ENCODE peak calls at places on chromosomes 7 and 10, in seven cellular contexts. U is AG09319, E is astrocyte, H is tibial artery, D is PC-3, G is kidney epithelial cell, K is AG09309. Q is an unnamed sample.

GRCh38 chr10:62037166-62037831 is 135.8 kb downstream of the ARID5B start:
- DNase-seq in E (peak; percentile 81), H (no peak), K (no peak), U (no peak), G (no peak), D (peak; percentile 100), Q (peak; percentile 72)

GRCh38 chr10:112720178-112720577 is 229.9 kb upstream of the TCF7L2 start:
- DNase-seq in D (no peak), H (no peak), K (no peak), U (no peak), G (no peak), E (no peak), Q (no peak)

GRCh38 chr10:46550076-46550790 is 6.2 kb downstream of the GPRIN2 start:
- DNase-seq in U (no peak), E (no peak), G (no peak), D (no peak), K (no peak), H (peak; percentile 17), Q (no peak)

GRCh38 chr7:100509213-100509612 is 25.5 kb downstream of the NYAP1 start:
- DNase-seq in G (peak; percentile 7), H (no peak), U (peak; percentile 24), K (peak; percentile 42), E (peak; percentile 78), D (no peak), Q (peak; percentile 95)

GRCh38 chr10:12479437-12479844 is 130.1 kb downstream of the CAMK1D start:
- DNase-seq in H (no peak), D (no peak), E (no peak), G (no peak), U (no peak), K (no peak), Q (no peak)

GRCh38 chr7:78130443-78131200 is 332.0 kb downstream of the PHTF2 start:
- DNase-seq in U (no peak), G (no peak), D (no peak), E (no peak), K (no peak), H (no peak), Q (no peak)

GRCh38 chr7:6162650-6163366 is 109.6 kb downstream of the CYTH3 start:
- DNase-seq in E (no peak), K (no peak), U (no peak), D (no peak), H (no peak), G (no peak), Q (no peak)

GRCh38 chr7:96719164-96719563 is 9.5 kb upstream of the SEM1 start:
- DNase-seq in G (no peak), U (no peak), K (no peak), H (no peak), E (no peak), D (no peak), Q (no peak)

GRCh38 chr10:25071227-25071626 is 54.8 kb downstream of the THNSL1 start:
- DNase-seq in U (no peak), H (no peak), D (no peak), K (no peak), G (no peak), E (no peak), Q (no peak)

GRCh38 chr7:74544706-74545469 is 91.2 kb downstream of the GTF2IRD1 start:
- DNase-seq in K (no peak), U (no peak), G (no peak), H (no peak), D (peak; percentile 79), E (peak; percentile 14), Q (peak; percentile 83)

GRCh38 chr10:69438531-69439349 is 12.5 kb upstream of the TSPAN15 start:
- DNase-seq in H (no peak), E (no peak), D (peak; percentile 99), K (no peak), U (no peak), G (no peak), Q (peak; percentile 70)

GRCh38 chr7:147941316-147941715 is 649.2 kb upstream of the C7orf33 start:
- DNase-seq in D (no peak), G (no peak), E (no peak), H (no peak), K (no peak), U (no peak), Q (no peak)

GRCh38 chr10:96577037-96577436 is 9.8 kb downstream of the TM9SF3 start:
- DNase-seq in D (peak; percentile 58), K (no peak), H (no peak), G (no peak), U (no peak), E (no peak), Q (no peak)

GRCh38 chr7:76292206-76292573 is 10.3 kb upstream of the HSPB1 start:
- DNase-seq in E (no peak), G (no peak), K (no peak), U (no peak), D (no peak), H (peak; percentile 72), Q (peak; percentile 62)

GRCh38 chr7:13946181-13946580 is 43.3 kb downstream of the ETV1 start:
- DNase-seq in G (peak; percentile 29), K (peak; percentile 21), D (peak; percentile 25), E (peak; percentile 93), U (peak; percentile 4), H (no peak), Q (no peak)

GRCh38 chr10:12707461-12708185 is 293.9 kb downstream of the CCDC3 start:
- DNase-seq in E (peak; percentile 98), H (peak; percentile 41), K (peak; percentile 91), D (peak; percentile 79), U (peak; percentile 81), G (peak; percentile 76), Q (peak; percentile 66)

GRCh38 chr10:3108033-3108432 is 40.7 kb downstream of the PFKP start:
- DNase-seq in D (no peak), H (no peak), G (no peak), E (no peak), K (no peak), U (no peak), Q (no peak)

GRCh38 chr7:148398844-148399365 is 191.7 kb upstream of the C7orf33 start:
- DNase-seq in G (no peak), D (peak; percentile 10), K (no peak), E (no peak), U (no peak), H (no peak), Q (peak; percentile 3)

GRCh38 chr10:16116404-16117304 is 256.3 kb upstream of the MINDY3 start:
- DNase-seq in K (no peak), H (no peak), E (no peak), D (peak; percentile 23), G (no peak), U (no peak), Q (peak; percentile 31)

GRCh38 chr7:21368317-21368716 is 59.6 kb upstream of the SP4 start:
- DNase-seq in E (no peak), H (no peak), U (no peak), G (no peak), D (no peak), K (no peak), Q (no peak)

DNA sequence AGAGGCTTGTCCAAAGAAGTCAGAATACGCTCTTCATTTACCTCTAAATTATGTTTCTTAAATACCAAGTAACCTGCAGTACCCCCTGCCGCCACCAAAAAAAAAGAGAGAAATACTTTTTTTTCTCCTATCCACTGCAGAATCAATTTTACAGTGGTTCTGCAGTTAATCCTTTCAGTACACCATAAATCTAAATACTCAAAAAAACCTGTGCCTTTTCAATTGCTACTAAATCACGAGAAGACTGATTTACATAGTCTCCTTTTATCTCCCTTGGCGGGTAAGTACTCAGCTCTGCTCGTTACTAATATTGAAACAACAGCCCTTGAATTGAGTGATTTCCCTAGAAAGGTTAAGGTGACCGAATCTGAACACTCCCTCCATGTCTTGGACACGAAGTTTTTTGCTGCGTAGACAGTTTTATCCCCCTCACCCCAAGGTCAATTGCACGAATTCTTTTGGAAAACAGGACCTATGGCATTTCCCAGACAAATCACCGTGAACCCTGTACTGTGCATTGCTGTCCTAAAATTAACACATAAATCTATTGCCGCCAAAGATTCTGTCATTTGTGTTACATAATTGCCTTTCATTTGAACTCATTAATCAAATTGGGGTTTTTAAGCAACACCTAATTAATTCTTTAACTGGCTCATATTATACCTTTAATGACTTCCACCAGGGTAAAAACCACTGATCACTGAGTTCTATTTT is 517 bp upstream of the VIM start:
- DNase-seq in E (no peak), U (no peak), H (no peak), D (no peak), G (no peak), K (no peak), Q (peak; percentile 38)
- TF ChIP-seq CTCF in E (peak; percentile 53), U (peak; percentile 36), H (peak; percentile 49), D (peak; percentile 41), G (peak; percentile 11), K (peak; percentile 44), Q (peak; percentile 35)

GRCh38 chr7:55827577-55827976 is 35.0 kb downstream of the SEPTIN14 start:
- DNase-seq in U (no peak), K (no peak), E (no peak), D (no peak), H (no peak), G (no peak), Q (no peak)
- TF ChIP-seq CTCF in U (no peak), K (no peak), E (no peak), D (no peak), H (no peak), G (no peak), Q (no peak)

GRCh38 chr10:79367421-79368189 is 20.3 kb downstream of the PPIF start:
- DNase-seq in G (no peak), H (no peak), E (peak; percentile 82), D (peak; percentile 64), U (no peak), K (no peak), Q (no peak)
- TF ChIP-seq CTCF in G (no peak), H (no peak), E (no peak), D (no peak), U (no peak), K (no peak), Q (no peak)

GRCh38 chr7:132528695-132529094 is 47.6 kb downstream of the PLXNA4 start:
- DNase-seq in K (no peak), H (no peak), U (no peak), D (no peak), G (no peak), E (no peak), Q (no peak)
- TF ChIP-seq CTCF in K (no peak), H (no peak), U (no peak), D (no peak), G (no peak), E (no peak), Q (no peak)

DNA sequence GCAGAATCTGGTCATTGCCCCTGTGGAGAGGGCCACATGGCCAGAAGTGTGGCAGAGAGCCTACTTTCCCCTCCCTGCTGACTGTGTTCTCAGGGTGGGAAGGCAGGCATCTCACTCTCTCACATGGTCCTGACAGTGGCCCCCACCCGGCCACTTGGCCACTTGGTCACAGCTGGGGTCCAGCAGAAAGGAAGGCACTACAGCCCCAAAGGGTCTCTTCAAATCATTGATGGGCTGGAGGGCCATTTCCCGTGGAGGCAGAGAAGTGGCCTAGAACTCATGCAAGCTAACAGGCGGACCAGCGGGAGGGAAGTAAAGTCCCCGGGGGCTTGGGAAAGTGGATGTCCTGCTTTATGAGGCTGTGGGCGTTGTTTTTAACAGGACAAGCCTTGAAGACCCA is 125.3 kb downstream of the EMX2 start:
- DNase-seq in E (no peak), H (no peak), D (no peak), U (no peak), K (no peak), G (no peak), Q (no peak)
- TF ChIP-seq CTCF in E (no peak), H (no peak), D (no peak), U (no peak), K (no peak), G (no peak), Q (no peak)

Q was measured in MCF 10A.